ENCODE peak calls at places on chromosomes 2 and 18, in seven cellular contexts. One of them, this sample, is unnamed.

GRCh38 chr18:6591491-6591890 is 138.0 kb upstream of the ARHGAP28 start:
- DNase-seq in dorsolateral prefrontal cortex: no peak
- DNase-seq in fibroblast of mammary gland: peak; percentile 21
- DNase-seq in neural crest cell: no peak
- DNase-seq in caudate nucleus: no peak
- DNase-seq in AG09319: no peak
- DNase-seq in endothelial cell of umbilical vein: no peak
- DNase-seq in this sample: no peak

GRCh38 chr2:60808330-60808801 is 52.3 kb downstream of the PAPOLG start:
- DNase-seq in dorsolateral prefrontal cortex: no peak
- DNase-seq in fibroblast of mammary gland: peak; percentile 38
- DNase-seq in neural crest cell: no peak
- DNase-seq in caudate nucleus: no peak
- DNase-seq in AG09319: no peak
- DNase-seq in endothelial cell of umbilical vein: no peak
- DNase-seq in this sample: no peak

GRCh38 chr2:121506187-121506586 is 24.5 kb upstream of the RNU4ATAC start:
- DNase-seq in dorsolateral prefrontal cortex: no peak
- DNase-seq in fibroblast of mammary gland: no peak
- DNase-seq in neural crest cell: no peak
- DNase-seq in caudate nucleus: no peak
- DNase-seq in AG09319: no peak
- DNase-seq in endothelial cell of umbilical vein: no peak
- DNase-seq in this sample: no peak

GRCh38 chr2:61356958-61357350 is 113.9 kb downstream of the USP34 start:
- DNase-seq in dorsolateral prefrontal cortex: no peak
- DNase-seq in fibroblast of mammary gland: peak; percentile 52
- DNase-seq in neural crest cell: no peak
- DNase-seq in caudate nucleus: no peak
- DNase-seq in AG09319: peak; percentile 22
- DNase-seq in endothelial cell of umbilical vein: no peak
- DNase-seq in this sample: no peak

GRCh38 chr2:208101716-208102631 is 22.4 kb downstream of the CRYGD start:
- DNase-seq in dorsolateral prefrontal cortex: no peak
- DNase-seq in fibroblast of mammary gland: peak; percentile 25
- DNase-seq in neural crest cell: no peak
- DNase-seq in caudate nucleus: no peak
- DNase-seq in AG09319: no peak
- DNase-seq in endothelial cell of umbilical vein: peak; percentile 22
- DNase-seq in this sample: no peak

GRCh38 chr2:174014021-174014698 is 49.0 kb upstream of the SP3 start:
- DNase-seq in dorsolateral prefrontal cortex: no peak
- DNase-seq in fibroblast of mammary gland: peak; percentile 55
- DNase-seq in neural crest cell: no peak
- DNase-seq in caudate nucleus: no peak
- DNase-seq in AG09319: no peak
- DNase-seq in endothelial cell of umbilical vein: no peak
- DNase-seq in this sample: no peak

GRCh38 chr2:211802611-211803010 is 736.0 kb downstream of the ERBB4 start:
- DNase-seq in dorsolateral prefrontal cortex: no peak
- DNase-seq in fibroblast of mammary gland: no peak
- DNase-seq in neural crest cell: no peak
- DNase-seq in caudate nucleus: no peak
- DNase-seq in AG09319: no peak
- DNase-seq in endothelial cell of umbilical vein: no peak
- DNase-seq in this sample: no peak

GRCh38 chr2:27756544-27757498 is 14.7 kb upstream of the MRPL33 start:
- DNase-seq in dorsolateral prefrontal cortex: no peak
- DNase-seq in fibroblast of mammary gland: no peak
- DNase-seq in neural crest cell: no peak
- DNase-seq in caudate nucleus: no peak
- DNase-seq in AG09319: no peak
- DNase-seq in endothelial cell of umbilical vein: no peak
- DNase-seq in this sample: no peak

GRCh38 chr2:138029238-138029637 is 65.0 kb downstream of the HNMT start:
- DNase-seq in dorsolateral prefrontal cortex: no peak
- DNase-seq in fibroblast of mammary gland: peak; percentile 42
- DNase-seq in neural crest cell: no peak
- DNase-seq in caudate nucleus: no peak
- DNase-seq in AG09319: no peak
- DNase-seq in endothelial cell of umbilical vein: peak; percentile 8
- DNase-seq in this sample: no peak

GRCh38 chr2:223744580-223744979 is 92.8 kb downstream of the AP1S3 start:
- DNase-seq in dorsolateral prefrontal cortex: no peak
- DNase-seq in fibroblast of mammary gland: no peak
- DNase-seq in neural crest cell: no peak
- DNase-seq in caudate nucleus: no peak
- DNase-seq in AG09319: no peak
- DNase-seq in endothelial cell of umbilical vein: no peak
- DNase-seq in this sample: no peak

GRCh38 chr2:158745067-158745865 is 49.9 kb upstream of the DAPL1 start:
- DNase-seq in dorsolateral prefrontal cortex: peak; percentile 52
- DNase-seq in fibroblast of mammary gland: peak; percentile 71
- DNase-seq in neural crest cell: peak; percentile 46
- DNase-seq in caudate nucleus: peak; percentile 68
- DNase-seq in AG09319: peak; percentile 44
- DNase-seq in endothelial cell of umbilical vein: peak; percentile 80
- DNase-seq in this sample: peak; percentile 43

GRCh38 chr2:73134471-73134870 is 21.7 kb upstream of the RAB11FIP5 start:
- DNase-seq in dorsolateral prefrontal cortex: no peak
- DNase-seq in fibroblast of mammary gland: no peak
- DNase-seq in neural crest cell: no peak
- DNase-seq in caudate nucleus: no peak
- DNase-seq in AG09319: no peak
- DNase-seq in endothelial cell of umbilical vein: no peak
- DNase-seq in this sample: no peak